ENCODE peak calls at places on chromosome 21, in five cellular contexts. H is A549, C is H1, S is HepG2, E is GM12878. Q is an unnamed sample.

GRCh38 chr21:41562101-41563000 is 54.4 kb upstream of the TMPRSS2 start:
- DNase-seq in H (no peak), C (no peak), E (no peak), S (no peak), Q (no peak)

GRCh38 chr21:39663742-39664492 is 51.2 kb downstream of the B3GALT5 start:
- DNase-seq in E (no peak), H (no peak), S (no peak), C (no peak), Q (no peak)

GRCh38 chr21:32184059-32184458 is 94.8 kb downstream of the MIS18A start:
- DNase-seq in S (no peak), E (no peak), C (peak), H (no peak), Q (no peak)

GRCh38 chr21:27759091-27759659 is 792.3 kb upstream of the ADAMTS5 start:
- DNase-seq in H (no peak), C (peak), E (no peak), S (no peak), Q (no peak)

GRCh38 chr21:42836402-42836666 is 43.0 kb downstream of the WDR4 start:
- DNase-seq in E (no peak), H (no peak), S (no peak), C (peak), Q (no peak)

GRCh38 chr21:45297329-45297728 is 9.6 kb upstream of the POFUT2 start:
- DNase-seq in C (no peak), S (no peak), E (no peak), H (no peak), Q (no peak)

GRCh38 chr21:17370750-17371325 is 142.0 kb upstream of the CXADR start:
- DNase-seq in E (no peak), C (no peak), S (no peak), H (no peak), Q (no peak)

GRCh38 chr21:29378814-29379213 is 80.1 kb downstream of the BACH1 start:
- DNase-seq in S (no peak), C (no peak), H (no peak), E (no peak), Q (no peak)

GRCh38 chr21:30605968-30606367 is 5.1 kb downstream of the KRTAP22-1 start:
- DNase-seq in E (no peak), S (no peak), C (no peak), H (no peak), Q (no peak)

GRCh38 chr21:23223882-23224281 is 2225.7 kb downstream of the NCAM2 start:
- DNase-seq in C (no peak), S (no peak), H (no peak), E (no peak), Q (no peak)

GRCh38 chr21:36092676-36093075 is 22.9 kb downstream of the CBR1 start:
- DNase-seq in H (no peak), E (no peak), S (no peak), C (no peak), Q (peak)

GRCh38 chr21:27647921-27648320 is 681.0 kb upstream of the ADAMTS5 start:
- DNase-seq in S (no peak), E (no peak), H (no peak), C (no peak), Q (no peak)

GRCh38 chr21:40051801-40052200 is 184.6 kb downstream of the PCP4 start:
- DNase-seq in E (no peak), H (no peak), C (no peak), S (no peak), Q (no peak)

GRCh38 chr21:41559658-41560599 is 52.0 kb upstream of the TMPRSS2 start:
- DNase-seq in S (no peak), E (peak), C (no peak), H (no peak), Q (no peak)

GRCh38 chr21:19353271-19353670 is 949.7 kb upstream of the TMPRSS15 start:
- DNase-seq in C (no peak), E (no peak), S (no peak), H (no peak), Q (no peak)

GRCh38 chr21:34983680-34984086 is 65.4 kb downstream of the RUNX1 start:
- DNase-seq in E (no peak), C (no peak), H (no peak), S (no peak), Q (peak)
- TF ChIP-seq HDAC2 in E (no peak), C (no peak), H (no peak), S (no peak), Q (no peak)

GRCh38 chr21:33451634-33452071 is 28.1 kb downstream of the TMEM50B start:
- DNase-seq in S (peak), H (no peak), C (no peak), E (no peak), Q (no peak)
- TF ChIP-seq HDAC2 in S (no peak), H (no peak), C (no peak), E (no peak), Q (no peak)

GRCh38 chr21:15121655-15122120 is 56.9 kb upstream of the NRIP1 start:
- DNase-seq in H (no peak), E (no peak), C (no peak), S (peak), Q (no peak)
- TF ChIP-seq HDAC2 in H (no peak), E (no peak), C (no peak), S (no peak), Q (no peak)

GRCh38 chr21:25911730-25912401 is 177.1 kb downstream of the GABPA start:
- DNase-seq in S (no peak), H (no peak), E (no peak), C (no peak), Q (no peak)
- TF ChIP-seq HDAC2 in S (no peak), H (no peak), E (no peak), C (no peak), Q (no peak)

GRCh38 chr21:44090332-44090731 is 16.9 kb upstream of the PWP2 start:
- DNase-seq in C (peak), S (no peak), H (no peak), E (no peak), Q (no peak)

GRCh38 chr21:44094832-44095231 is 12.4 kb upstream of the PWP2 start:
- DNase-seq in E (no peak), S (no peak), H (no peak), C (no peak), Q (no peak)

GRCh38 chr21:44089001-44089911 is 17.9 kb upstream of the PWP2 start:
- DNase-seq in C (peak), E (no peak), S (no peak), H (no peak), Q (no peak)

GRCh38 chr21:44093761-44094160 is 13.4 kb upstream of the PWP2 start:
- DNase-seq in S (no peak), H (no peak), C (peak), E (no peak), Q (no peak)

GRCh38 chr21:44092201-44092600 is 15.0 kb upstream of the PWP2 start:
- DNase-seq in C (peak), S (no peak), E (no peak), H (no peak), Q (no peak)
- TF ChIP-seq HDAC2 in C (no peak), S (no peak), E (no peak), H (no peak), Q (no peak)

GRCh38 chr21:37226356-37226920 is 40.7 kb downstream of the VPS26C start:
- DNase-seq in E (no peak), S (no peak), C (peak), H (no peak), Q (no peak)
- TF ChIP-seq HDAC2 in E (no peak), S (no peak), C (no peak), H (no peak), Q (no peak)

Q was measured in K562.